ENCODE peak calls at places on chromosome 1, in seven cellular contexts. B, M, Y, I, C, D and R are unnamed samples.

GRCh38 chr1:9413877-9414213 is 121.2 kb downstream of the SPSB1 start:
- DNase-seq in Y (no peak), M (no peak), B (no peak), I (peak), C (peak), D (peak), R (no peak)

GRCh38 chr1:89715677-89716076 is 82.8 kb downstream of the LRRC8C start:
- DNase-seq in I (no peak), B (no peak), C (no peak), M (no peak), D (no peak), Y (no peak), R (no peak)

GRCh38 chr1:159879977-159880376 is 17.5 kb upstream of the VSIG8 start:
- DNase-seq in B (no peak), Y (no peak), C (peak), I (peak), M (no peak), D (peak), R (no peak)

GRCh38 chr1:21511579-21512522 is 2.6 kb downstream of the ALPL start:
- DNase-seq in I (peak), B (peak), C (peak), M (peak), Y (no peak), D (peak), R (no peak)

GRCh38 chr1:108049083-108049819 is 84.3 kb upstream of the VAV3 start:
- DNase-seq in I (peak), Y (peak), D (peak), C (no peak), M (no peak), B (peak), R (peak)

GRCh38 chr1:16151200-16151708 is 4.6 kb downstream of the EPHA2 start:
- DNase-seq in C (no peak), I (no peak), D (peak), Y (no peak), B (no peak), M (peak), R (no peak)

GRCh38 chr1:38296047-38296446 is 249.5 kb upstream of the POU3F1 start:
- DNase-seq in D (no peak), C (no peak), I (no peak), Y (no peak), B (no peak), M (peak), R (no peak)

GRCh38 chr1:210516675-210517459 is 188.2 kb downstream of the HHAT start:
- DNase-seq in Y (no peak), D (no peak), B (no peak), C (no peak), I (no peak), M (peak), R (no peak)

GRCh38 chr1:10833630-10834557 is 37.4 kb upstream of the CASZ1 start:
- DNase-seq in B (no peak), I (no peak), C (no peak), D (no peak), M (no peak), Y (no peak), R (no peak)

GRCh38 chr1:119285482-119285881 is 83.1 kb upstream of the HAO2 start:
- DNase-seq in B (no peak), I (peak), C (peak), D (peak), M (no peak), Y (no peak), R (no peak)

GRCh38 chr1:228268891-228269285 is 61.0 kb downstream of the OBSCN start:
- DNase-seq in I (no peak), D (no peak), C (no peak), Y (no peak), B (no peak), M (no peak), R (no peak)

GRCh38 chr1:165539306-165539705 is 4.5 kb upstream of the LRRC52 start:
- DNase-seq in Y (no peak), D (no peak), C (no peak), I (no peak), M (no peak), B (no peak), R (no peak)

GRCh38 chr1:15245593-15246325 is 1.3 kb upstream of the FHAD1 start:
- DNase-seq in C (peak), M (no peak), I (no peak), B (no peak), Y (no peak), D (peak), R (no peak)

GRCh38 chr1:153783233-153784190 is 8.3 kb downstream of the SLC27A3 start:
- DNase-seq in Y (peak), I (peak), M (peak), C (peak), B (peak), D (peak), R (peak)